ENCODE peak calls at places on chromosomes 1 and 21, in nine cellular contexts. X, A, U, V, I, T, Y, P and E are unnamed samples.

GRCh38 chr1:92123868-92124267 is 43.7 kb downstream of the BTBD8 start:
- DNase-seq in X (no peak), P (no peak), U (no peak), A (no peak), V (no peak), T (no peak), I (no peak), Y (no peak), E (no peak)

GRCh38 chr1:47522890-47523811 is 85.3 kb downstream of the FOXD2 start:
- DNase-seq in A (no peak), X (no peak), T (no peak), P (no peak), U (no peak), Y (no peak), I (peak), V (no peak), E (no peak)

GRCh38 chr1:203034422-203035110 is 8.3 kb downstream of the PPFIA4 start:
- DNase-seq in A (no peak), V (no peak), U (no peak), P (no peak), Y (no peak), T (no peak), I (no peak), X (no peak), E (no peak)

GRCh38 chr1:180151508-180151907 is 3.2 kb upstream of the QSOX1 start:
- DNase-seq in V (no peak), Y (no peak), X (no peak), A (no peak), P (no peak), I (no peak), T (no peak), U (peak), E (no peak)

GRCh38 chr1:44907909-44908308 is 64.9 kb upstream of the PTCH2 start:
- DNase-seq in I (no peak), V (no peak), P (no peak), X (no peak), T (no peak), A (no peak), Y (no peak), U (no peak), E (no peak)

GRCh38 chr21:41418956-41419680 is 6.9 kb upstream of the MX1 start:
- DNase-seq in U (no peak), Y (no peak), V (no peak), P (no peak), X (no peak), T (no peak), I (peak), A (no peak), E (no peak)

GRCh38 chr1:41799723-41800122 is 119.0 kb downstream of the HIVEP3 start:
- DNase-seq in X (no peak), P (no peak), T (no peak), I (no peak), A (no peak), V (no peak), Y (peak), U (peak), E (no peak)

GRCh38 chr1:178146456-178146855 is 52.6 kb downstream of the RASAL2 start:
- DNase-seq in P (no peak), V (no peak), X (no peak), A (no peak), I (no peak), U (no peak), Y (no peak), T (no peak), E (no peak)

GRCh38 chr21:44925027-44925755 is 4.5 kb upstream of the ITGB2 start:
- DNase-seq in I (no peak), T (no peak), U (peak), P (no peak), Y (peak), X (no peak), V (no peak), A (no peak), E (no peak)

GRCh38 chr1:84406209-84406917 is 8.1 kb downstream of the DNASE2B start:
- DNase-seq in U (peak), V (no peak), A (no peak), P (no peak), Y (no peak), X (no peak), I (no peak), T (no peak), E (no peak)

GRCh38 chr1:201103666-201104065 is 8.6 kb downstream of the CACNA1S start:
- DNase-seq in U (no peak), Y (no peak), P (no peak), X (no peak), V (no peak), I (no peak), T (peak), A (no peak), E (no peak)

GRCh38 chr1:205226868-205227583 is 720 bp upstream of the TMCC2 start:
- DNase-seq in A (peak), V (no peak), P (no peak), U (peak), Y (no peak), X (no peak), T (no peak), I (peak), E (peak)

GRCh38 chr1:218867941-218868656 is 305.6 kb upstream of the LYPLAL1 start:
- DNase-seq in I (no peak), T (no peak), X (no peak), A (no peak), U (no peak), V (no peak), Y (no peak), P (no peak), E (no peak)

GRCh38 chr1:215682232-215682631 is 115.1 kb downstream of the KCTD3 start:
- DNase-seq in A (no peak), X (no peak), Y (no peak), T (no peak), U (peak), V (no peak), I (no peak), P (no peak), E (no peak)

GRCh38 chr1:81840805-81841204 is 40.1 kb downstream of the ADGRL2 start:
- DNase-seq in X (no peak), T (no peak), P (no peak), Y (no peak), A (no peak), V (no peak), U (no peak), I (no peak), E (no peak)

GRCh38 chr1:230172016-230172356 is 104.9 kb downstream of the GALNT2 start:
- DNase-seq in U (no peak), Y (no peak), V (peak), I (no peak), P (peak), T (no peak), X (no peak), A (no peak), E (no peak)

GRCh38 chr1:157963713-157964112 is 29.7 kb upstream of the KIRREL1 start:
- DNase-seq in T (peak), I (peak), Y (peak), V (peak), U (peak), P (peak), A (peak), X (peak), E (peak)

GRCh38 chr1:53116307-53116810 is 26.1 kb downstream of the SLC1A7 start:
- DNase-seq in V (no peak), A (no peak), U (no peak), T (no peak), X (no peak), I (no peak), P (no peak), Y (no peak), E (no peak)

GRCh38 chr1:24015226-24016210 is 35.4 kb upstream of the SRSF10 start:
- DNase-seq in U (no peak), A (no peak), T (no peak), X (no peak), I (peak), Y (no peak), P (no peak), V (no peak), E (no peak)

GRCh38 chr1:24714859-24715520 is 30.3 kb upstream of the CLIC4 start:
- DNase-seq in P (no peak), Y (no peak), U (peak), T (no peak), V (peak), I (no peak), X (no peak), A (no peak), E (no peak)

GRCh38 chr21:45554477-45555175 is 12.4 kb upstream of the SLC19A1 start:
- DNase-seq in A (peak), X (peak), U (peak), P (peak), T (peak), V (peak), Y (peak), I (peak), E (peak)

GRCh38 chr1:238606896-238607295 is 716.2 kb upstream of the ZP4 start:
- DNase-seq in P (no peak), Y (peak), X (no peak), I (no peak), T (no peak), A (no peak), U (peak), V (no peak), E (no peak)

GRCh38 chr1:2639607-2640521 is 7.0 kb upstream of the MMEL1 start:
- DNase-seq in T (peak), X (no peak), U (no peak), Y (no peak), A (no peak), V (no peak), I (peak), P (no peak), E (no peak)

GRCh38 chr21:42149656-42150457 is 69.1 kb upstream of the ABCG1 start:
- DNase-seq in I (peak), Y (no peak), T (no peak), A (peak), U (no peak), P (no peak), X (no peak), V (peak), E (no peak)

GRCh38 chr1:29761159-29761928 is 525.0 kb downstream of the PTPRU start:
- DNase-seq in U (no peak), T (no peak), P (no peak), X (no peak), A (no peak), V (peak), Y (no peak), I (peak), E (no peak)

GRCh38 chr1:170377896-170378634 is 153.9 kb upstream of the GORAB start:
- DNase-seq in I (no peak), T (no peak), Y (peak), V (no peak), U (no peak), X (no peak), P (no peak), A (no peak), E (no peak)

GRCh38 chr1:61486783-61487505 is 238.0 kb downstream of the TM2D1 start:
- DNase-seq in I (no peak), U (no peak), P (peak), V (no peak), T (peak), Y (no peak), A (no peak), X (no peak), E (no peak)

GRCh38 chr1:81237531-81238528 is 562.9 kb upstream of the ADGRL2 start:
- DNase-seq in X (no peak), I (no peak), A (no peak), Y (no peak), V (no peak), U (peak), T (no peak), P (no peak), E (no peak)

GRCh38 chr1:32390904-32391480 is 3.2 kb downstream of the BSDC1 start:
- DNase-seq in U (no peak), V (no peak), T (no peak), X (no peak), I (no peak), A (no peak), P (no peak), Y (peak), E (no peak)

GRCh38 chr1:211650922-211651303 is 24.5 kb downstream of the NEK2 start:
- DNase-seq in P (no peak), X (no peak), T (peak), V (no peak), A (no peak), I (peak), U (no peak), Y (no peak), E (no peak)

GRCh38 chr1:211646566-211646965 is 28.9 kb downstream of the NEK2 start:
- DNase-seq in V (no peak), X (no peak), A (no peak), I (no peak), Y (no peak), U (no peak), P (no peak), T (no peak), E (no peak)

GRCh38 chr1:211647666-211648065 is 27.8 kb downstream of the NEK2 start:
- DNase-seq in Y (no peak), I (peak), A (no peak), T (no peak), P (no peak), U (peak), V (no peak), X (no peak), E (no peak)

GRCh38 chr1:211648336-211648735 is 27.1 kb downstream of the NEK2 start:
- DNase-seq in T (no peak), U (peak), V (no peak), I (peak), Y (no peak), X (no peak), P (peak), A (no peak), E (no peak)

GRCh38 chr1:211648980-211649934 is 26.2 kb downstream of the NEK2 start:
- DNase-seq in V (no peak), I (peak), U (no peak), X (no peak), P (peak), Y (peak), T (no peak), A (peak), E (no peak)
- TF ChIP-seq CTCF in V (no peak), I (no peak), U (peak), X (no peak), P (peak), Y (peak), T (no peak), A (peak), E (no peak)

DNA sequence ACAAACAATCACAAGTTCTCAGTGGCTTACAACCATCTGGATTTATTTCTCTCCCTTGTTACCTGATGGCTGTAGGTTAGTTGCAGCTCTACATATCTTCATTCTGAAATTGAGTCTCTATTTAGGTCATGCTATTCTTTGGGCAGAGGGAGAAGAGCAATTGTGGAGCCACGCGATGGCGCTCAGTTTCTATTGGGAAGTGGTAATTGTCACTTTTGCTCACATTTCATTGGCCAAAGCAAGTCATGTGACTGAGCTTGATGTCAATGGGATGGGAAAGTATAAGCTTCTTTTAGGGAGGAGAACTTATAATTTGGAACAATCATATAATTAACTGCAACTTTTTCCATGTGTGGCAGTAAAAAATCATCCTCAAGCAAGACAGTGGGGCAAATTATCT is 166.5 kb downstream of the LMO4 start:
- DNase-seq in I (no peak), X (no peak), A (peak), P (no peak), T (no peak), V (no peak), Y (peak), U (no peak), E (no peak)
- TF ChIP-seq CTCF in I (no peak), X (no peak), A (peak), P (no peak), T (no peak), V (no peak), Y (no peak), U (no peak), E (no peak)

DNA sequence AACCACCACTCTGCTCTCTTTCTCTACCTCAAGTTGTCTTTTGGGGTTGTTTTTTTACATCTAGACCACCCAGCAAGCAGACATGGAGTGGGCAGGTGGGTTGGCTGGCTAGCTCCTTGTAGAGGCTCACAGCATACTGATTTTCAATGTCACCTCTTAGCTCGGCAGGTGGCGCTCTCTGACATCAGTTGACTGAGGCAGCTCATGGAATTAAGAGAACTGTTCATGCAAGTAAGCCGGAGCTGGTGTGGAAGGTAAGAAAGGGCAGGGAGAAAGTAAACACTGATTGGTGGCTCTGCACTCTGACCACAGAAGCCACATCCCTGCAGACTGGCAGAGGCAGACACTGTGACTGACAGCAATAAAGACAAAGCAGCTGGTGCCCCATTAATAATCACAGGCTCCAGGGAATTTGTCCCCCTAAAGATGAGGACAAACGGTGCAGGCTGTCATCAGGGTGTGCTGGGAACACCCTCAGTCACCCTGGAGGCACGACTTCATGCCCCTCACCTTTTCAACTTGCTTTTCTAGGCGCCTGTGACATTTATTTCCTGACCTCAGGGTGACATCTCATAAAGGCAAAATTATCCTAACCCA is 226.8 kb downstream of the LMX1A start:
- DNase-seq in T (no peak), U (peak), P (peak), X (peak), V (no peak), A (peak), Y (peak), I (peak), E (peak)
- TF ChIP-seq CTCF in T (no peak), U (peak), P (peak), X (peak), V (peak), A (peak), Y (peak), I (no peak), E (peak)

GRCh38 chr1:65526049-65526556 is 105.6 kb downstream of the LEPR start:
- DNase-seq in I (no peak), Y (no peak), P (no peak), V (no peak), A (no peak), T (no peak), U (no peak), X (no peak), E (no peak)

GRCh38 chr1:65527672-65528071 is 107.2 kb downstream of the LEPR start:
- DNase-seq in U (no peak), A (no peak), P (no peak), Y (no peak), T (no peak), I (no peak), X (no peak), V (no peak), E (no peak)

GRCh38 chr1:65525297-65526048 is 105.0 kb downstream of the LEPR start:
- DNase-seq in I (peak), Y (no peak), V (peak), X (peak), U (no peak), P (peak), T (peak), A (no peak), E (peak)

GRCh38 chr1:65527211-65527610 is 106.7 kb downstream of the LEPR start:
- DNase-seq in X (no peak), A (no peak), T (no peak), I (no peak), U (peak), Y (no peak), V (no peak), P (no peak), E (no peak)

DNA sequence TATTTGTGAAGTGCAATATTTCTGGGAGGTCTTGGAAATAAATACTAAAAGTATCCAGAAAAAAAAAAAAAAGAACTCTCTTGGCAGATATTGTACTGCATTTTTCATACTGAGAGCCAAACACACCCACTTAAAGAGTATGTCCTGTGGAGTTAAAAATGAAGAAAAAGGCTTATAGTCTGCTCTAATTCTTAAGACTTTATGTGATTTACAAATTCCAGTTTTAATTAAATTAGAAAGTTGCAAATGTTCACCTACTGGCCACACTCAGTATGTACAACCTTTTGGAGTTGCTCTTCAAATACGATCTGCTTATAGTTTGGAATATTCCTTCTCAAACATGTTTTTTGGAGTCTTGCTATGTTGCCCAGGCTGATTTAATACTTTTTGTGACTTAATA is 107.6 kb downstream of the LEPR start:
- DNase-seq in A (no peak), U (no peak), Y (no peak), V (no peak), T (no peak), I (no peak), P (no peak), X (no peak), E (no peak)
- TF ChIP-seq CTCF in A (no peak), U (no peak), Y (no peak), V (no peak), T (no peak), I (no peak), P (no peak), X (peak), E (peak)

GRCh38 chr1:75559141-75559540 is 51.8 kb downstream of the SLC44A5 start:
- DNase-seq in V (no peak), P (peak), U (no peak), X (no peak), I (no peak), T (no peak), A (no peak), Y (no peak), E (no peak)

GRCh38 chr1:75554870-75555269 is 56.0 kb downstream of the SLC44A5 start:
- DNase-seq in Y (no peak), I (no peak), T (no peak), P (no peak), A (no peak), X (no peak), U (no peak), V (no peak), E (no peak)

GRCh38 chr1:75559800-75560199 is 51.1 kb downstream of the SLC44A5 start:
- DNase-seq in X (no peak), I (no peak), T (no peak), A (no peak), P (no peak), V (no peak), Y (no peak), U (no peak), E (no peak)
- TF ChIP-seq CTCF in X (no peak), I (no peak), T (no peak), A (no peak), P (no peak), V (no peak), Y (no peak), U (no peak), E (no peak)

GRCh38 chr1:54400321-54400720 is 5.9 kb downstream of the SSBP3 start:
- DNase-seq in V (no peak), Y (no peak), T (no peak), X (no peak), I (no peak), P (no peak), A (no peak), U (no peak), E (no peak)
- TF ChIP-seq CTCF in V (no peak), Y (no peak), T (no peak), X (no peak), I (no peak), P (no peak), A (no peak), U (no peak), E (no peak)

GRCh38 chr1:245874942-245875580 is 632.0 kb downstream of the SMYD3 start:
- DNase-seq in V (peak), T (peak), A (no peak), U (peak), X (no peak), I (no peak), Y (no peak), P (peak), E (peak)
- TF ChIP-seq CTCF in V (no peak), T (no peak), A (no peak), U (no peak), X (no peak), I (no peak), Y (no peak), P (no peak), E (no peak)